ENCODE peak calls at places on chromosomes 7 and 10, in six cellular contexts. T is GM12892, A is H1, W is HepG2, B is GM12878, V is K562. P is an unnamed sample.
A peak's percentile ranks its signal among the peaks of the same experiment; 100 is the strongest.

GRCh38 chr10:6722616-6723004 is 142.5 kb upstream of the PRKCQ start:
- DNase-seq in T (no peak), A (no peak), W (no peak), B (no peak), V (no peak), P (no peak)

GRCh38 chr10:84530724-84531325 is 202.4 kb downstream of the CCSER2 start:
- DNase-seq in T (no peak), A (no peak), W (no peak), B (no peak), V (peak; percentile 14), P (no peak)

GRCh38 chr10:132404911-132405462 is 8.0 kb downstream of the PWWP2B start:
- DNase-seq in T (no peak), A (peak; percentile 84), W (no peak), B (no peak), V (no peak), P (no peak)

GRCh38 chr7:138886501-138886917 is 88.5 kb upstream of the ATP6V0A4 start:
- DNase-seq in T (no peak), A (no peak), W (peak; percentile 62), B (peak; percentile 42), V (peak; percentile 74), P (peak; percentile 37)

GRCh38 chr7:137276194-137276593 is 67.3 kb downstream of the PTN start:
- DNase-seq in T (no peak), A (no peak), W (no peak), B (no peak), V (no peak), P (no peak)

GRCh38 chr10:123967626-123968243 is 76.1 kb upstream of the CPXM2 start:
- DNase-seq in T (peak; percentile 80), A (peak; percentile 95), W (peak; percentile 33), B (no peak), V (peak; percentile 54), P (peak; percentile 85)

GRCh38 chr7:139543801-139544603 is 20.5 kb downstream of the CLEC2L start:
- DNase-seq in T (no peak), A (no peak), W (no peak), B (no peak), V (peak; percentile 87), P (no peak)

GRCh38 chr7:77157446-77157845 is 35.0 kb downstream of the CCDC146 start:
- DNase-seq in T (no peak), A (no peak), W (no peak), B (peak; percentile 54), V (no peak), P (no peak)

GRCh38 chr10:46550076-46550790 is 6.2 kb downstream of the GPRIN2 start:
- DNase-seq in T (no peak), A (peak; percentile 47), W (no peak), B (no peak), V (no peak), P (peak; percentile 23)

GRCh38 chr10:33157108-33157507 is 177.4 kb downstream of the NRP1 start:
- DNase-seq in T (no peak), A (no peak), W (no peak), B (no peak), V (no peak), P (no peak)

GRCh38 chr10:75984067-75984466 is 552.6 kb downstream of the LRMDA start:
- DNase-seq in T (no peak), A (no peak), W (no peak), B (no peak), V (no peak), P (no peak)

GRCh38 chr7:7202375-7202720 is 20.0 kb downstream of the C1GALT1 start:
- DNase-seq in T (no peak), A (no peak), W (no peak), B (no peak), V (no peak), P (no peak)

GRCh38 chr10:10043083-10043482 is 974.6 kb upstream of the CELF2 start:
- DNase-seq in T (no peak), A (no peak), W (no peak), B (no peak), V (no peak), P (no peak)

GRCh38 chr7:5424689-5425506 is 1.3 kb upstream of the TNRC18 start:
- DNase-seq in T (no peak), A (no peak), W (peak; percentile 70), B (no peak), V (peak; percentile 57), P (no peak)

GRCh38 chr10:58967551-58968418 is 208.7 kb upstream of the PHYHIPL start:
- DNase-seq in T (no peak), A (peak; percentile 77), W (peak; percentile 93), B (no peak), V (no peak), P (no peak)

GRCh38 chr7:19834566-19834965 is 61.1 kb upstream of the TMEM196 start:
- DNase-seq in T (no peak), A (no peak), W (no peak), B (no peak), V (no peak), P (no peak)

GRCh38 chr7:47038621-47039020 is 543.3 kb downstream of the TNS3 start:
- DNase-seq in T (no peak), A (no peak), W (no peak), B (no peak), V (no peak), P (no peak)

GRCh38 chr7:38660427-38661099 is 29.4 kb upstream of the AMPH start:
- DNase-seq in T (no peak), A (no peak), W (peak; percentile 29), B (no peak), V (peak; percentile 50), P (peak; percentile 14)

GRCh38 chr7:30733216-30733615 is 18.7 kb upstream of the INMT start:
- DNase-seq in T (no peak), A (no peak), W (no peak), B (no peak), V (no peak), P (no peak)

GRCh38 chr10:128418819-128419218 is 292.6 kb upstream of the MKI67 start:
- DNase-seq in T (no peak), A (no peak), W (no peak), B (no peak), V (no peak), P (no peak)

GRCh38 chr10:128411624-128412023 is 285.4 kb upstream of the MKI67 start:
- DNase-seq in T (no peak), A (no peak), W (no peak), B (no peak), V (no peak), P (no peak)

GRCh38 chr10:128416231-128416630 is 290.0 kb upstream of the MKI67 start:
- DNase-seq in T (no peak), A (peak; percentile 11), W (no peak), B (no peak), V (no peak), P (no peak)

GRCh38 chr10:128417776-128418175 is 291.6 kb upstream of the MKI67 start:
- DNase-seq in T (no peak), A (no peak), W (no peak), B (no peak), V (no peak), P (no peak)

GRCh38 chr10:128414568-128414967 is 288.3 kb upstream of the MKI67 start:
- DNase-seq in T (no peak), A (no peak), W (no peak), B (no peak), V (no peak), P (no peak)
- TF ChIP-seq TAF1 in T (no peak), A (no peak), W (no peak), B (no peak), V (no peak), P (no peak)

GRCh38 chr10:104259999-104260774 is 5.5 kb downstream of the GSTO1 start:
- DNase-seq in T (no peak), A (no peak), W (no peak), B (no peak), V (peak; percentile 35), P (no peak)
- TF ChIP-seq POLR2A in T (no peak), A (no peak), W (no peak), B (no peak), V (no peak), P (no peak)

DNA sequence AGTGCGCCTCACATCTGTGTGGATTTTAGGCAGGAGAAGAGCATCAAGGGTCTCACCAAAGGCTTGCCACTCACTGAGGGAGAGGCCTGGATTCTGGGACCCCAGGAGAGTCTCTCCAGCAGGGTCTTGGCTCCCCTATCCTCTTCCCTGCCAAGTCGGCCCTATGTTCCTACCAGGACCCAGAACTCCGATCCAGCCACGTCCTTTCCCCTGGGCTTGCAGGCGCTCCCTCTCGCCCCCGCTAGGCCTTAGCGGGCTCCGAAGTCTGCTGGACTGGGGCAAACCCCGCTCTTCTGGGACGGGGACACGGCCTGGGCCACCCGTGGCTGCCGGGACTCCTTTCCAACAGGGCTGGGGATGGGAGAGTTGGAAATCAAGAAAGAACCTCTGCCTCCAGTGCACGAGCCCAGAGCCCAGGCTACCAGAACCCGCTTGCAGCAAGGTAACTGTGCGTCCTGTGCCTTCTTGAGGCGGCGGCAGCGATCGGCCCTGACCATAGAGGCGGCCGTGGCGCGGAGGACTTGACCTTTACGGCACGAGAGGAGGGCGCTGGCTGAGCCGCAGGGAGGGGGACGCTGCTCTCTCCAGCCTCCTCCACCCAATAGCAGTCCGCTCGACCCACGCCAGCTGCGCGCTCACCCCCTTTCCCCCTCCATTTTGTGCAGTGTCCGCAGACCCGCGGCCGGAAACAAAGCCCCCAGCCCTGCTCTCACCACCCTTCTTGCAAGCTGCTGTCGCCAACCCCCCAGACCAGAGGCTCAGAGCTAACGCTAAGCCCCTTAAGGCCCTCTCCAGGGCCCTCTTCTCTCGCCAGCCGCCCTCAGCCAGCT is 6.9 kb upstream of the HOXA11 start:
- DNase-seq in T (no peak), A (peak; percentile 72), W (no peak), B (no peak), V (no peak), P (no peak)
- TF ChIP-seq TAF1 in T (no peak), A (no peak), W (no peak), B (no peak), V (no peak), P (no peak)

GRCh38 chr7:992742-993607 is 10.0 kb downstream of the CYP2W1 start:
- DNase-seq in T (peak; percentile 92), A (peak; percentile 96), W (peak; percentile 93), B (peak; percentile 72), V (peak; percentile 96), P (peak; percentile 96)
- TF ChIP-seq POLR2A in T (no peak), A (no peak), W (peak; percentile 53), B (peak; percentile 71), V (no peak), P (no peak)

P was measured in GM12891.